ENCODE peak calls at places on chromosomes 7 and 10, in eight cellular contexts. H, D, Q, Z, X, V, O and F are unnamed samples.

GRCh38 chr7:144436500-144436899 is 33.0 kb upstream of the NOBOX start:
- DNase-seq in X (no peak), Z (no peak), H (no peak), Q (no peak), O (no peak), V (no peak), D (no peak), F (no peak)

GRCh38 chr10:125105856-125106255 is 54.5 kb downstream of the CTBP2 start:
- DNase-seq in H (no peak), Z (no peak), V (no peak), O (no peak), X (no peak), Q (no peak), D (no peak), F (no peak)

GRCh38 chr10:16828114-16828568 is 10.9 kb upstream of the RSU1 start:
- DNase-seq in H (no peak), Z (peak; percentile 92), O (peak; percentile 31), D (peak; percentile 32), V (no peak), Q (peak; percentile 39), X (peak; percentile 50), F (peak; percentile 59)

GRCh38 chr7:129210256-129210988 is 14.4 kb upstream of the AHCYL2 start:
- DNase-seq in Q (peak; percentile 78), X (peak; percentile 82), V (no peak), D (peak; percentile 68), Z (peak; percentile 69), O (no peak), H (peak; percentile 73), F (peak; percentile 19)

GRCh38 chr7:44150966-44151678 is 10.0 kb upstream of the MYL7 start:
- DNase-seq in V (peak; percentile 52), O (no peak), H (no peak), X (no peak), D (no peak), Q (no peak), Z (no peak), F (no peak)

GRCh38 chr10:4704034-4704545 is 121.9 kb upstream of the AKR1E2 start:
- DNase-seq in V (no peak), X (peak; percentile 61), D (no peak), H (no peak), O (peak; percentile 59), Q (no peak), Z (peak; percentile 97), F (peak; percentile 33)

GRCh38 chr10:105189464-105189800 is 548.3 kb downstream of the SORCS3 start:
- DNase-seq in X (no peak), D (no peak), H (no peak), Q (no peak), Z (no peak), V (no peak), O (no peak), F (no peak)

GRCh38 chr10:77357611-77358010 is 280.0 kb downstream of the KCNMA1 start:
- DNase-seq in Q (no peak), O (peak; percentile 51), V (no peak), X (no peak), D (no peak), H (no peak), Z (peak; percentile 80), F (no peak)

GRCh38 chr7:116234517-116235200 is 24.3 kb downstream of the TES start:
- DNase-seq in O (no peak), Q (no peak), Z (no peak), H (no peak), V (no peak), X (no peak), D (no peak), F (no peak)

GRCh38 chr7:77703220-77703472 is 6.9 kb downstream of the RSBN1L start:
- DNase-seq in X (no peak), Z (no peak), O (no peak), D (no peak), Q (no peak), V (no peak), H (no peak), F (no peak)

GRCh38 chr7:80831996-80832395 is 86.9 kb downstream of the SEMA3C start:
- DNase-seq in Z (peak; percentile 67), D (no peak), V (no peak), X (no peak), O (no peak), H (no peak), Q (no peak), F (no peak)

GRCh38 chr7:32346253-32346652 is 143.9 kb downstream of the LSM5 start:
- DNase-seq in Q (no peak), X (no peak), H (no peak), V (no peak), Z (no peak), O (no peak), D (no peak), F (no peak)

GRCh38 chr10:119299531-119299930 is 92.2 kb downstream of the GRK5 start:
- DNase-seq in Z (peak; percentile 41), D (peak; percentile 37), O (no peak), V (no peak), H (no peak), Q (no peak), X (no peak), F (no peak)

GRCh38 chr7:30464231-30464660 is 14.3 kb downstream of the NOD1 start:
- DNase-seq in O (no peak), V (no peak), H (no peak), Z (peak; percentile 48), D (peak; percentile 60), Q (no peak), X (no peak), F (no peak)
- H3K4me3 ChIP-seq in O (no peak overlapping the region), V (no peak overlapping the region), H (no peak overlapping the region), Z (no peak overlapping the region), D (no peak overlapping the region), Q (no peak overlapping the region), X (no peak overlapping the region), F (no peak overlapping the region)

GRCh38 chr10:120460776-120461175 is 3.7 kb downstream of the PLPP4 start:
- DNase-seq in O (peak; percentile 76), Z (peak; percentile 77), H (no peak), D (no peak), Q (no peak), X (no peak), V (no peak), F (no peak)

GRCh38 chr10:120460191-120460590 is 3.2 kb downstream of the PLPP4 start:
- DNase-seq in X (no peak), Z (no peak), V (no peak), D (no peak), O (no peak), H (no peak), Q (no peak), F (no peak)

GRCh38 chr10:120458432-120458831 is 1.4 kb downstream of the PLPP4 start:
- DNase-seq in X (no peak), Q (no peak), D (no peak), V (no peak), H (no peak), Z (no peak), O (no peak), F (no peak)

GRCh38 chr10:120457431-120458172 is 575 bp downstream of the PLPP4 start:
- DNase-seq in O (no peak), Q (no peak), V (no peak), Z (no peak), D (no peak), H (no peak), X (no peak), F (no peak)

GRCh38 chr10:120459185-120459584 is 2.2 kb downstream of the PLPP4 start:
- DNase-seq in V (no peak), Q (no peak), O (no peak), Z (no peak), H (no peak), D (no peak), X (no peak), F (no peak)
- TF ChIP-seq CTCF in V (no peak), Q (no peak), O (no peak), Z (no peak), H (no peak), D (no peak), X (no peak), F (no peak)

GRCh38 chr7:1569440-1569832 is 396 bp downstream of the PSMG3 start:
- DNase-seq in H (no peak), D (no peak), O (no peak), X (no peak), V (no peak), Z (no peak), Q (no peak), F (no peak)

GRCh38 chr7:1572111-1572510 is 2.3 kb upstream of the PSMG3 start:
- DNase-seq in Z (no peak), Q (no peak), D (no peak), V (no peak), O (no peak), X (no peak), H (no peak), F (no peak)

GRCh38 chr7:1569016-1569415 is 816 bp downstream of the PSMG3 start:
- DNase-seq in Q (no peak), O (no peak), Z (peak; percentile 47), H (no peak), V (no peak), X (peak; percentile 63), D (peak; percentile 64), F (no peak)

GRCh38 chr7:1569833-1570632 is at the start of gene PSMG3:
- DNase-seq in Z (peak; percentile 90), D (peak; percentile 92), Q (peak; percentile 88), V (peak; percentile 96), O (no peak), X (peak; percentile 93), H (peak; percentile 87), F (peak; percentile 55)

DNA sequence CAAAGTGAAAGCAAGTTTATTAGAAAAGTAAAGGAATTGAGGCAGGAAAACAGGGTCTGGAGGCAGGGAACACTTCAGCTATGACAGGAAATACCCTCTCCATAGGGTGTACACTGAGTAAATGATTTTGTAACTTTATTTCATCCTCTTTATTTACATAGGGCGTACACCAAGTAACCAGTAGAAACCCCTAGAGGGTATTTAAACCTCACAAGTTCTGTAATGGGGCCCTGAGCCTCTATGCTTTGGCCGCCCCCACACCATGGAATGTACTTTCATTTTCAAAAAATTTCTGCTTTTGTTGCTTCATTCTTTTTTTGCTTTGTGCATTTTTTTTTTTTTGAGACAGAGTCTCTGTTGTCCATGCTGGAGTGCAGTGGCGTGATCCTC is 1.4 kb upstream of the PSMG3 start:
- DNase-seq in V (no peak), D (no peak), Q (no peak), X (peak; percentile 35), Z (peak; percentile 91), H (no peak), O (peak; percentile 49), F (no peak)
- H3K4me3 ChIP-seq in V (peak overlapping the region; percentile 80), D (no peak overlapping the region), Q (peak overlapping the region; percentile 79), X (peak overlapping the region; percentile 97), Z (peak overlapping the region; percentile 90), H (peak overlapping the region; percentile 98), O (peak overlapping the region; percentile 79), F (peak overlapping the region; percentile 94)

DNA sequence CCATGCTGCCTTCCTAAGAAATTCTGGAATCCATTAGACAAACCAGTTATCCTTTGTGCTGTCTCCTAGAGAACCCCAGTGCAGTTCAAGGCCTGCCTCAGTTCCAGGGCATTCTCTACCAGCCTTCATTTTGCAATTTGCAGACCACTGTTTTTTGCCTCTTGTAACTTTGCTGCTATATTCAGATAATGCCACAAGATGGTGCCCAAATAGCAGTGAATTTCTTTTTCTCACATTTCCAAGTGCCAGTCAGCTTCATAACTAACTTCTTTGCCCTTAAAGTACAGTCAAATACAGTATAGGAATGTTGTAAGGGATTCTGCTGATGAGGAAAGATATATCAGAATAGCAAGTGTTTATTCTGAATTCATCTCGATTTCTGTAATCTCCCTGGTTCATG is 25.2 kb downstream of the LOXL4 start:
- DNase-seq in H (no peak), Z (peak; percentile 45), O (no peak), D (no peak), X (no peak), V (no peak), Q (no peak), F (no peak)
- TF ChIP-seq CTCF in H (no peak), Z (peak; percentile 33), O (peak; percentile 50), D (no peak), X (peak; percentile 68), V (peak; percentile 18), Q (peak; percentile 45), F (peak; percentile 66)